ENCODE peak calls at places on chromosomes 6 and 20, in seven cellular contexts. X is NCI-H226; H is WERI-Rb-1; S is activated CD4-positive, CD25-positive, alpha-beta regulatory T cell treated with anti-CD3 and anti-CD28 coated beads, Interleukin-2, amount 50 U/mL, for 72 hours; O is posterior cingulate gyrus; U is stimulated activated CD8-positive, alpha-beta memory T cell treated with anti-CD3 and anti-CD28 coated beads, Interleukin-7, amount 100 ng/mL, for 1 hour; Z is HS-27A. P is an unnamed sample.
A peak's percentile ranks its signal among the peaks of the same experiment; 100 is the strongest.

GRCh38 chr20:19073584-19074198 is 138.8 kb upstream of the SLC24A3 start:
- DNase-seq in O (no peak), Z (no peak), S (no peak), U (no peak), H (peak; percentile 11), X (no peak), P (no peak)

GRCh38 chr20:6784767-6785166 is 17.3 kb downstream of the BMP2 start:
- DNase-seq in Z (no peak), H (no peak), O (no peak), S (no peak), U (no peak), X (no peak), P (no peak)

GRCh38 chr6:27894839-27895762 is 17.1 kb downstream of the OR2B2 start:
- DNase-seq in O (no peak), H (peak; percentile 81), U (no peak), S (no peak), X (peak; percentile 54), Z (peak; percentile 81), P (peak; percentile 57)

GRCh38 chr6:151475653-151476523 is 17.9 kb upstream of the CCDC170 start:
- DNase-seq in O (no peak), H (peak; percentile 72), U (peak; percentile 27), Z (no peak), X (peak; percentile 22), S (no peak), P (peak; percentile 43)

GRCh38 chr6:161254126-161254753 is 19.6 kb downstream of the AGPAT4 start:
- DNase-seq in X (no peak), Z (no peak), O (no peak), S (no peak), U (no peak), H (no peak), P (peak; percentile 76)

GRCh38 chr6:30981942-30982772 is 1.4 kb upstream of the MUC21 start:
- DNase-seq in H (no peak), Z (peak; percentile 31), X (peak; percentile 55), O (no peak), U (no peak), S (no peak), P (no peak)

GRCh38 chr6:131910956-131911355 is 40.2 kb downstream of the CCN2 start:
- DNase-seq in S (no peak), O (no peak), U (no peak), X (no peak), Z (no peak), H (no peak), P (no peak)

GRCh38 chr6:136956590-136957573 is 34.8 kb downstream of the SLC35D3 start:
- DNase-seq in U (no peak), H (peak; percentile 58), Z (no peak), X (no peak), S (no peak), O (no peak), P (no peak)

GRCh38 chr6:138645976-138646640 is 127.5 kb upstream of the CCDC28A start:
- DNase-seq in H (no peak), S (no peak), O (no peak), X (peak; percentile 39), U (no peak), Z (no peak), P (peak; percentile 26)

GRCh38 chr6:73388800-73389512 is 5.7 kb upstream of the DDX43 start:
- DNase-seq in O (no peak), S (peak; percentile 59), U (peak; percentile 33), H (peak; percentile 80), Z (peak; percentile 30), X (peak; percentile 85), P (peak; percentile 99)

GRCh38 chr6:84606860-84607259 is 157.5 kb downstream of the TBX18 start:
- DNase-seq in H (no peak), O (no peak), X (no peak), Z (no peak), S (no peak), U (no peak), P (no peak)

GRCh38 chr6:143054329-143054728 is 6.4 kb upstream of the AIG1 start:
- DNase-seq in U (no peak), O (no peak), X (no peak), Z (no peak), S (no peak), H (no peak), P (no peak)

GRCh38 chr6:7899046-7899888 is 11.3 kb downstream of the TXNDC5 start:
- DNase-seq in S (no peak), Z (no peak), O (no peak), U (no peak), X (no peak), H (peak; percentile 38), P (no peak)

GRCh38 chr20:24953621-24954133 is 4.6 kb downstream of the CST7 start:
- DNase-seq in H (no peak), X (no peak), S (no peak), Z (no peak), O (no peak), U (no peak), P (no peak)

GRCh38 chr6:152150196-152150595 is 342.7 kb downstream of the ESR1 start:
- DNase-seq in X (no peak), H (no peak), Z (no peak), O (no peak), S (no peak), U (no peak), P (no peak)

GRCh38 chr6:142671791-142672190 is 273.2 kb downstream of the HIVEP2 start:
- DNase-seq in Z (no peak), X (no peak), H (no peak), O (no peak), S (no peak), U (no peak), P (no peak)

GRCh38 chr20:9635756-9636155 is 121.4 kb downstream of the LAMP5 start:
- DNase-seq in O (no peak), S (no peak), Z (no peak), U (no peak), X (no peak), H (no peak), P (no peak)

GRCh38 chr6:137241481-137242011 is 22.4 kb upstream of the IFNGR1 start:
- DNase-seq in Z (no peak), S (no peak), H (no peak), X (peak; percentile 71), U (no peak), O (no peak), P (peak; percentile 68)

GRCh38 chr20:20744170-20744725 is 31.8 kb upstream of the RALGAPA2 start:
- DNase-seq in O (no peak), H (no peak), Z (no peak), S (no peak), U (no peak), X (no peak), P (no peak)

GRCh38 chr6:159788757-159789376 is 535 bp downstream of the TCP1 start:
- DNase-seq in S (peak; percentile 42), Z (peak; percentile 14), X (no peak), H (no peak), U (peak; percentile 11), O (no peak), P (peak; percentile 78)

GRCh38 chr6:53744321-53744720 is 50.5 kb upstream of the LRRC1 start:
- DNase-seq in O (no peak), U (no peak), H (no peak), Z (no peak), X (no peak), S (no peak), P (peak; percentile 97)

GRCh38 chr20:36255445-36255844 is 19.2 kb downstream of the AAR2 start:
- DNase-seq in O (no peak), X (no peak), U (no peak), H (no peak), Z (no peak), S (no peak), P (no peak)

GRCh38 chr6:1507251-1507650 is 102.5 kb upstream of the FOXC1 start:
- DNase-seq in U (no peak), O (no peak), S (no peak), Z (no peak), H (no peak), X (no peak), P (no peak)

GRCh38 chr6:13522639-13523038 is 35.2 kb upstream of the GFOD1 start:
- DNase-seq in Z (no peak), X (peak; percentile 46), H (no peak), S (no peak), U (no peak), O (no peak), P (peak; percentile 15)

GRCh38 chr6:127146935-127147334 is 28.5 kb downstream of the RSPO3 start:
- DNase-seq in O (no peak), S (no peak), X (peak; percentile 49), H (no peak), Z (peak; percentile 66), U (no peak), P (no peak)

GRCh38 chr20:3606021-3606420 is 57.2 kb downstream of the GFRA4 start:
- DNase-seq in X (no peak), U (no peak), Z (no peak), H (no peak), S (no peak), O (no peak), P (no peak)

GRCh38 chr6:107217248-107217647 is 101.9 kb upstream of the BEND3 start:
- DNase-seq in Z (no peak), U (no peak), H (no peak), X (no peak), S (no peak), O (no peak), P (no peak)

GRCh38 chr20:53224851-53225250 is 252.7 kb downstream of the TSHZ2 start:
- DNase-seq in O (no peak), X (no peak), U (no peak), Z (no peak), H (no peak), S (no peak), P (no peak)

GRCh38 chr6:33144373-33144772 is 47.9 kb downstream of the COL11A2 start:
- DNase-seq in O (no peak), Z (no peak), U (no peak), H (no peak), S (no peak), X (no peak), P (peak; percentile 27)

GRCh38 chr6:33694401-33694931 is 17.0 kb downstream of the UQCC2 start:
- DNase-seq in S (peak; percentile 52), O (no peak), H (peak; percentile 100), X (peak; percentile 31), U (peak; percentile 32), Z (no peak), P (no peak)

GRCh38 chr20:7155282-7155681 is 387.8 kb downstream of the BMP2 start:
- DNase-seq in Z (no peak), O (no peak), X (no peak), H (no peak), S (no peak), U (no peak), P (no peak)

GRCh38 chr6:54191460-54191859 is 80.2 kb downstream of the MLIP start:
- DNase-seq in S (no peak), X (peak; percentile 37), Z (no peak), O (no peak), U (no peak), H (no peak), P (peak; percentile 25)

GRCh38 chr6:118780728-118781127 is 113.2 kb upstream of the ASF1A start:
- DNase-seq in H (no peak), X (peak; percentile 19), O (no peak), S (no peak), U (no peak), Z (no peak), P (no peak)

GRCh38 chr6:4575724-4576123 is 200.5 kb upstream of the CDYL start:
- DNase-seq in X (no peak), O (no peak), S (no peak), H (no peak), U (no peak), Z (peak; percentile 50), P (no peak)

GRCh38 chr6:89611666-89612065 is 26.9 kb downstream of the LYRM2 start:
- DNase-seq in S (no peak), X (no peak), Z (no peak), H (no peak), U (no peak), O (no peak), P (no peak)

GRCh38 chr6:150078788-150079187 is 9.9 kb upstream of the ULBP3 start:
- DNase-seq in S (no peak), X (peak; percentile 82), Z (no peak), H (no peak), O (no peak), U (no peak), P (no peak)

P was measured in trophoblast cell.